ENCODE peak calls at places on chromosomes 4 and X, in four cellular contexts. One of them, this sample, is unnamed.

GRCh38 chrX:3295731-3296130 is 50.7 kb downstream of the MXRA5 start:
- DNase-seq in uterus: no peak
- DNase-seq in brain microvascular endothelial cell: peak; percentile 13
- DNase-seq in H9: peak; percentile 80
- DNase-seq in this sample: peak; percentile 12

GRCh38 chrX:51456246-51456645 is 40.1 kb downstream of the NUDT11 start:
- DNase-seq in uterus: no peak
- DNase-seq in brain microvascular endothelial cell: no peak
- DNase-seq in H9: peak; percentile 76
- DNase-seq in this sample: no peak

GRCh38 chr4:94390804-94391410 is 48.3 kb upstream of the HPGDS start:
- DNase-seq in uterus: no peak
- DNase-seq in H9: no peak
- DNase-seq in brain microvascular endothelial cell: no peak
- DNase-seq in this sample: no peak

GRCh38 chr4:89753601-89754066 is 83.3 kb downstream of the SNCA start:
- DNase-seq in brain microvascular endothelial cell: peak; percentile 58
- DNase-seq in H9: no peak
- DNase-seq in uterus: no peak
- DNase-seq in this sample: no peak

GRCh38 chrX:3191821-3192220 is 150.6 kb downstream of the ARSF start:
- DNase-seq in uterus: no peak
- DNase-seq in brain microvascular endothelial cell: no peak
- DNase-seq in H9: no peak
- DNase-seq in this sample: peak; percentile 9

GRCh38 chrX:125198546-125198945 is 121.1 kb upstream of the TEX13C start:
- DNase-seq in uterus: no peak
- DNase-seq in H9: no peak
- DNase-seq in brain microvascular endothelial cell: no peak
- DNase-seq in this sample: no peak

GRCh38 chr4:179097741-179098140 is 1655.5 kb upstream of the AGA start:
- DNase-seq in uterus: no peak
- DNase-seq in brain microvascular endothelial cell: no peak
- DNase-seq in H9: peak; percentile 28
- DNase-seq in this sample: peak; percentile 77

GRCh38 chrX:15310117-15310516 is 5.3 kb downstream of the ASB11 start:
- DNase-seq in brain microvascular endothelial cell: no peak
- DNase-seq in uterus: no peak
- DNase-seq in H9: no peak
- DNase-seq in this sample: no peak

GRCh38 chr4:25448379-25449109 is 71.5 kb downstream of the ANAPC4 start:
- DNase-seq in H9: peak; percentile 44
- DNase-seq in uterus: no peak
- DNase-seq in brain microvascular endothelial cell: no peak
- DNase-seq in this sample: no peak

GRCh38 chr4:184815046-184815877 is 10.5 kb downstream of the ACSL1 start:
- DNase-seq in H9: peak; percentile 40
- DNase-seq in uterus: peak; percentile 81
- DNase-seq in brain microvascular endothelial cell: peak; percentile 80
- DNase-seq in this sample: no peak

GRCh38 chrX:132612990-132613564 is 124.2 kb upstream of the MBNL3 start:
- DNase-seq in uterus: peak; percentile 18
- DNase-seq in H9: peak; percentile 44
- DNase-seq in brain microvascular endothelial cell: peak; percentile 27
- DNase-seq in this sample: peak; percentile 62

GRCh38 chr4:113621633-113622032 is 139.9 kb downstream of the CAMK2D start:
- DNase-seq in brain microvascular endothelial cell: no peak
- DNase-seq in H9: no peak
- DNase-seq in uterus: no peak
- DNase-seq in this sample: no peak

GRCh38 chr4:8904041-8904501 is 32.4 kb upstream of the HMX1 start:
- DNase-seq in uterus: no peak
- DNase-seq in brain microvascular endothelial cell: no peak
- DNase-seq in H9: no peak
- DNase-seq in this sample: no peak

GRCh38 chr4:40987151-40987550 is 227.2 kb downstream of the APBB2 start:
- DNase-seq in uterus: no peak
- DNase-seq in brain microvascular endothelial cell: no peak
- DNase-seq in H9: no peak
- DNase-seq in this sample: no peak

GRCh38 chrX:3380603-3381002 is 34.2 kb upstream of the MXRA5 start:
- DNase-seq in uterus: no peak
- DNase-seq in brain microvascular endothelial cell: no peak
- DNase-seq in H9: no peak
- DNase-seq in this sample: no peak

GRCh38 chr4:152973614-152974200 is 37.6 kb downstream of the FHDC1 start:
- DNase-seq in H9: no peak
- DNase-seq in uterus: no peak
- DNase-seq in brain microvascular endothelial cell: no peak
- DNase-seq in this sample: no peak

GRCh38 chr4:101274888-101275752 is 72.2 kb downstream of the PPP3CA start:
- DNase-seq in brain microvascular endothelial cell: no peak
- DNase-seq in uterus: no peak
- DNase-seq in H9: no peak
- DNase-seq in this sample: no peak

GRCh38 chr4:179804440-179804839 is 2362.2 kb upstream of the AGA start:
- DNase-seq in H9: no peak
- DNase-seq in uterus: no peak
- DNase-seq in brain microvascular endothelial cell: no peak
- DNase-seq in this sample: no peak

GRCh38 chr4:12579172-12579571 is 905.0 kb downstream of the RAB28 start:
- DNase-seq in brain microvascular endothelial cell: no peak
- DNase-seq in uterus: no peak
- DNase-seq in H9: no peak
- DNase-seq in this sample: no peak

GRCh38 chr4:119526786-119527550 is 101.6 kb downstream of the PDE5A start:
- DNase-seq in uterus: no peak
- DNase-seq in brain microvascular endothelial cell: no peak
- DNase-seq in H9: no peak
- DNase-seq in this sample: no peak

GRCh38 chr4:156659570-156659969 is 312.0 kb downstream of the PDGFC start:
- DNase-seq in H9: no peak
- DNase-seq in uterus: no peak
- DNase-seq in brain microvascular endothelial cell: no peak
- DNase-seq in this sample: no peak

GRCh38 chr4:8171941-8172924 is 13.6 kb upstream of the ABLIM2 start:
- DNase-seq in H9: no peak
- DNase-seq in brain microvascular endothelial cell: no peak
- DNase-seq in uterus: no peak
- DNase-seq in this sample: no peak

GRCh38 chr4:110510282-110510681 is 34.3 kb downstream of the ENPEP start:
- DNase-seq in uterus: no peak
- DNase-seq in brain microvascular endothelial cell: no peak
- DNase-seq in H9: no peak
- DNase-seq in this sample: no peak

GRCh38 chrX:77617206-77617605 is 168.8 kb downstream of the ATRX start:
- DNase-seq in uterus: no peak
- DNase-seq in brain microvascular endothelial cell: no peak
- DNase-seq in H9: no peak
- DNase-seq in this sample: no peak

GRCh38 chr4:106481801-106482200 is 113.2 kb upstream of the GIMD1 start:
- DNase-seq in H9: no peak
- DNase-seq in brain microvascular endothelial cell: no peak
- DNase-seq in uterus: no peak
- DNase-seq in this sample: no peak

GRCh38 chr4:118834960-118835895 is 698 bp downstream of the SEC24D start:
- DNase-seq in uterus: peak; percentile 62
- DNase-seq in brain microvascular endothelial cell: peak; percentile 90
- DNase-seq in H9: peak; percentile 76
- DNase-seq in this sample: peak; percentile 51

GRCh38 chr4:186132577-186133277 is 28.2 kb downstream of the FAM149A start:
- DNase-seq in H9: peak; percentile 66
- DNase-seq in brain microvascular endothelial cell: peak; percentile 77
- DNase-seq in uterus: no peak
- DNase-seq in this sample: peak; percentile 41

GRCh38 chr4:16897991-16898827 is at the start of gene LDB2:
- DNase-seq in brain microvascular endothelial cell: peak; percentile 72
- DNase-seq in H9: peak; percentile 90
- DNase-seq in uterus: peak; percentile 77
- DNase-seq in this sample: peak; percentile 69

GRCh38 chrX:12421918-12422317 is 283.6 kb downstream of the FRMPD4 start:
- DNase-seq in H9: no peak
- DNase-seq in brain microvascular endothelial cell: no peak
- DNase-seq in uterus: no peak
- DNase-seq in this sample: no peak

GRCh38 chr4:80365928-80366327 is 30.4 kb downstream of the CFAP299 start:
- DNase-seq in uterus: no peak
- DNase-seq in brain microvascular endothelial cell: peak; percentile 48
- DNase-seq in H9: peak; percentile 62
- DNase-seq in this sample: peak; percentile 49

GRCh38 chr4:55907469-55907868 is 41.3 kb upstream of the CEP135 start:
- DNase-seq in brain microvascular endothelial cell: no peak
- DNase-seq in H9: no peak
- DNase-seq in uterus: no peak
- DNase-seq in this sample: no peak

GRCh38 chrX:115547448-115547847 is 13.5 kb upstream of the PLS3 start:
- DNase-seq in H9: peak; percentile 44
- DNase-seq in uterus: no peak
- DNase-seq in brain microvascular endothelial cell: no peak
- DNase-seq in this sample: no peak
- TF ChIP-seq CTCF in H9: peak; percentile 66
- TF ChIP-seq CTCF in uterus: no peak
- TF ChIP-seq CTCF in brain microvascular endothelial cell: peak; percentile 44
- TF ChIP-seq CTCF in this sample: no peak

GRCh38 chr4:6892190-6892908 is 17.3 kb upstream of the TBC1D14 start:
- DNase-seq in H9: peak; percentile 74
- DNase-seq in brain microvascular endothelial cell: peak; percentile 56
- DNase-seq in uterus: no peak
- DNase-seq in this sample: peak; percentile 58
- TF ChIP-seq CTCF in H9: peak; percentile 45
- TF ChIP-seq CTCF in brain microvascular endothelial cell: peak; percentile 32
- TF ChIP-seq CTCF in uterus: no peak
- TF ChIP-seq CTCF in this sample: no peak

GRCh38 chr4:4720671-4721070 is 138.8 kb upstream of the MSX1 start:
- DNase-seq in uterus: no peak
- DNase-seq in brain microvascular endothelial cell: no peak
- DNase-seq in H9: no peak
- DNase-seq in this sample: no peak
- TF ChIP-seq CTCF in uterus: no peak
- TF ChIP-seq CTCF in brain microvascular endothelial cell: no peak
- TF ChIP-seq CTCF in H9: no peak
- TF ChIP-seq CTCF in this sample: no peak

GRCh38 chr4:79348405-79348804 is 22.5 kb upstream of the NAA11 start:
- DNase-seq in uterus: no peak
- DNase-seq in brain microvascular endothelial cell: no peak
- DNase-seq in H9: no peak
- DNase-seq in this sample: no peak

GRCh38 chr4:79358438-79358837 is 32.6 kb upstream of the NAA11 start:
- DNase-seq in brain microvascular endothelial cell: no peak
- DNase-seq in uterus: no peak
- DNase-seq in H9: no peak
- DNase-seq in this sample: no peak

GRCh38 chr4:79353075-79353474 is 27.2 kb upstream of the NAA11 start:
- DNase-seq in brain microvascular endothelial cell: no peak
- DNase-seq in H9: no peak
- DNase-seq in uterus: no peak
- DNase-seq in this sample: no peak
- TF ChIP-seq CTCF in brain microvascular endothelial cell: no peak
- TF ChIP-seq CTCF in H9: no peak
- TF ChIP-seq CTCF in uterus: no peak
- TF ChIP-seq CTCF in this sample: no peak

GRCh38 chr4:147163311-147163710 is 217.6 kb upstream of the TTC29 start:
- DNase-seq in brain microvascular endothelial cell: no peak
- DNase-seq in uterus: no peak
- DNase-seq in H9: no peak
- DNase-seq in this sample: no peak

GRCh38 chr4:147157860-147158701 is 212.4 kb upstream of the TTC29 start:
- DNase-seq in brain microvascular endothelial cell: peak; percentile 61
- DNase-seq in uterus: peak; percentile 28
- DNase-seq in H9: peak; percentile 68
- DNase-seq in this sample: peak; percentile 72

DNA sequence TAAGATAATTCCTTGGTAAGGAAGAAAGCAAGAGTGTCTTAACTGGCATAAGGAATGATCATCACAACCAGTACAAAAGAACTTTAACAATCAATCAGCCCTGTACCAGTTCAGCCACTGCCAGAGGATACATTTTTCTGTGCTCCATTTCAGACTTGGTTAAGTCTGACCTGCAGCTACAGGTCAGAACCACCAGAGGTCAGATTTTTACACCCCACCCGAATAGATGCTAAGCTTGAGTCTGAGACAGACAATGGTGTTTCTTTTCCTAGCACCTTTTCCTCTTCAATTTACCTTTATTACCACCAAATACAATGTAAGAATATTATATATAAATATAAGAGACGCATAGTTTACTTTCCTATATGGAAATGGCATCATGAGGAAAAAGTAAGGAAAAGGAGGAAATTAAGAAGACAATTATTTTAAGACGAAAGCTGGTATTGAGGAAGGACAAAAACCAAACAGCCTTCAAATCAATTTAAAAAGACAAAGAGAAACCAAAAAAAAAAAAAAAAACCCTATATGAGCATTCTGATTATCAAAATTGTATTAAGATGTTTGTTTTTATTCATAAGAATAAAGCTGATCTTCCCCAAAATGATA is 215.3 kb upstream of the TTC29 start:
- DNase-seq in brain microvascular endothelial cell: peak; percentile 73
- DNase-seq in uterus: no peak
- DNase-seq in H9: peak; percentile 40
- DNase-seq in this sample: peak; percentile 28
- TF ChIP-seq CTCF in brain microvascular endothelial cell: peak; percentile 87
- TF ChIP-seq CTCF in uterus: peak; percentile 68
- TF ChIP-seq CTCF in H9: peak; percentile 82
- TF ChIP-seq CTCF in this sample: peak; percentile 84

DNA sequence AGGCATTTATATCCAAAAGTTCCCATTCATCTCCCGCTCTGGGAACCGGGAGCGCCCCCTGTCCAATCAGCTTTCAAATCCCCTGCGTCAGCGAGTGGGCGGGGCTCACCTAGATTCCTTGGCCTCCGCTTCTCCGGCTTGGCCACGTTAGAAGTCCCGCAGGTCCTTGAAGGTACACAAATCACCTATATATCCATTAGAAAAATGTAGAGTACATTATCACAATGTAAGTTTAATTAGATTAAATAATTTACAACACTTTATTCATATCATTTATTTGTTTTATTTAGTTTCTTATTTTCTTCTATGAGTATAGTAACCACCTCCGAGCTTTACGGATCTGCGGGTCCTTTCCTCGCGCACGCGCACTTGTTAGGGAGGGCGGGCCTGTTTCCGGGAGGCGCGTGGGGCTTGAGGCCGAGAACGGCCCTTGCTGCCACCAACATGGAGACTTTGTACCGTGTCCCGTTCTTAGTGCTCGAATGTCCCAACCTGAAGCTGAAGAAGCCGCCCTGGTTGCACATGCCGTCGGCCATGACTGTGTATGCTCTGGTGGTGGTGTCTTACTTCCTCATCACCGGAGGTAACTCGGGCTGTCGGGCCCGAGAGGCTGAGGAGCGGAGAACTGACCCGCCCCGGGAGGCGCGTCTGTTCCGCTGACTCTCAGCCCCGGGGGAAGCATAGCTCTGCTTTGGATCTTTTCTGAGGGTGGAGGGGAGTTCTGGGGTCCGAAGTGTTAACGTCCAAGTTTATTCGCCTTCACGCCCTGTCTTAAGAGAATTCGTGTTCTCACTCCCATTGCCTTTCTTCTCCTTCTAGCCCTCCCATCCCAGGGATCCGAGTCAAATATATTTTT is at the start of gene OSTC:
- DNase-seq in uterus: peak; percentile 93
- DNase-seq in H9: peak; percentile 92
- DNase-seq in brain microvascular endothelial cell: peak; percentile 96
- DNase-seq in this sample: peak; percentile 97
- TF ChIP-seq CTCF in uterus: no peak
- TF ChIP-seq CTCF in H9: peak; percentile 29
- TF ChIP-seq CTCF in brain microvascular endothelial cell: no peak
- TF ChIP-seq CTCF in this sample: no peak